ENCODE peak calls at places on chromosomes 3 and 15, in four cellular contexts. P, N, E and D are unnamed samples. For H3K36me3, the result is how much of the 10 kb centered on the place peaks cover.

GRCh38 chr15:98505611-98506031 is 142.7 kb upstream of the IGF1R start:
- DNase-seq in P (no peak), N (no peak), E (peak), D (no peak)

GRCh38 chr15:75695206-75695605 is 17.4 kb downstream of the CSPG4 start:
- DNase-seq in P (no peak), N (no peak), E (no peak), D (no peak)

GRCh38 chr15:64596701-64597468 is 136.5 kb downstream of the ZNF609 start:
- DNase-seq in P (peak), N (peak), E (no peak), D (peak)

GRCh38 chr15:96345560-96346389 is 15.3 kb downstream of the NR2F2 start:
- DNase-seq in P (peak), N (peak), E (peak), D (peak)

GRCh38 chr3:177483182-177483967 is 286.1 kb upstream of the TBL1XR1 start:
- DNase-seq in P (peak), N (no peak), E (no peak), D (peak)

GRCh38 chr3:60424942-60425341 is 826.3 kb downstream of the FHIT start:
- DNase-seq in P (no peak), N (no peak), E (no peak), D (peak)

GRCh38 chr3:28972921-28973320 is 307.9 kb upstream of the RBMS3 start:
- DNase-seq in P (no peak), N (no peak), E (no peak), D (no peak)

GRCh38 chr15:90650117-90650955 is 66.8 kb upstream of the BLM start:
- DNase-seq in P (no peak), N (no peak), E (no peak), D (no peak)

GRCh38 chr15:99177679-99178078 is 71.7 kb downstream of the TTC23 start:
- DNase-seq in P (no peak), N (no peak), E (no peak), D (no peak)

GRCh38 chr3:45302470-45302869 is 76.4 kb upstream of the TMEM158 start:
- DNase-seq in P (no peak), N (no peak), E (no peak), D (no peak)

GRCh38 chr3:45311327-45311726 is 77.0 kb upstream of the LARS2 start:
- DNase-seq in P (no peak), N (no peak), E (no peak), D (no peak)

GRCh38 chr3:45309876-45310275 is 78.5 kb upstream of the LARS2 start:
- DNase-seq in P (no peak), N (no peak), E (no peak), D (no peak)

GRCh38 chr3:45311953-45312795 is 76.2 kb upstream of the LARS2 start:
- DNase-seq in P (no peak), N (no peak), E (no peak), D (no peak)

GRCh38 chr3:45306406-45307008 is 80.4 kb upstream of the TMEM158 start:
- DNase-seq in P (no peak), N (no peak), E (no peak), D (no peak)
- H3K36me3 ChIP-seq in P (under half), N (under half), E (under half), D (under half)

DNA sequence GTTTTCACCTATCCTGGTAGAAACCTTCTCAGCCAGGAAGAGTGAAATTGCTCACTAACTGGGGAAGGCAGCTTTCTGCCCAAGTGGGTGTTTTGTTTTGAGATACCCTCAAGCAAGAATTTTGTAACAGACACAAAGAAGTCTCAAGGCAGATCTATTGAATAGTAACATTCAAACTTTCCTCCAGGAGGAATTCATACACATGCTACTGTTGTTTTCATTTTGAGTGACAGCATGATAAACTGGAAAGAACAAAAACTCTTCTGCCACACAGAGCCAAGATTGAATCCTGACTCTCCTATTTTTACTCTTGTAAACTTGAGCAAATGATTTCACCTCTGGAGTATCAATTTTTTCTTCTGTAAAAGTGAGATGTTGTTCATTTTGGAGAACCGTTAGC is 54.8 kb upstream of the MBNL1 start:
- DNase-seq in P (no peak), N (no peak), E (no peak), D (no peak)
- H3K36me3 ChIP-seq in P (under half), N (under half), E (under half), D (under half)

GRCh38 chr3:38003817-38004414 is 13.3 kb downstream of the VILL start:
- DNase-seq in P (no peak), N (no peak), E (peak), D (peak)
- H3K36me3 ChIP-seq in P (under half), N (under half), E (under half), D (under half)

GRCh38 chr3:49681543-49681942 is 7.4 kb downstream of the APEH start:
- DNase-seq in P (no peak), N (no peak), E (no peak), D (no peak)

GRCh38 chr3:49675912-49676311 is 1.8 kb downstream of the APEH start:
- DNase-seq in P (no peak), N (no peak), E (no peak), D (no peak)

GRCh38 chr3:49683162-49683561 is 6.1 kb downstream of the MST1 start:
- DNase-seq in P (no peak), N (no peak), E (no peak), D (no peak)

GRCh38 chr3:49681232-49681522 is 7.0 kb downstream of the APEH start:
- DNase-seq in P (no peak), N (no peak), E (no peak), D (no peak)

GRCh38 chr3:49680493-49681231 is 6.5 kb downstream of the APEH start:
- DNase-seq in P (no peak), N (no peak), E (no peak), D (no peak)
- H3K36me3 ChIP-seq in P (half or more), N (half or more), E (under half), D (half or more)

GRCh38 chr15:78914027-78914764 is 30.6 kb downstream of the CTSH start:
- DNase-seq in P (peak), N (no peak), E (peak), D (peak)
- H3K36me3 ChIP-seq in P (under half), N (under half), E (under half), D (under half)